ENCODE peak calls at places on chromosome 22, in nine cellular contexts. T is iPS DF 6.9; B is CD4-positive, CD25-positive, alpha-beta regulatory T cell; M is fibroblast of lung; G is left lung; N is right lobe of liver; I is psoas muscle; Y is A549; L is CD8-positive, alpha-beta memory T cell. P is an unnamed sample.
A peak's percentile ranks its signal among the peaks of the same experiment; 100 is the strongest.

GRCh38 chr22:34416321-34416900 is 496.1 kb upstream of the LARGE1 start:
- DNase-seq in T (no peak), B (no peak), M (no peak), G (no peak), N (no peak), I (no peak), Y (no peak), L (no peak), P (no peak)

GRCh38 chr22:16819249-16819648 is 6.0 kb downstream of the XKR3 start:
- DNase-seq in T (no peak), B (no peak), M (no peak), G (no peak), N (no peak), I (no peak), Y (no peak), L (no peak), P (no peak)

GRCh38 chr22:38861170-38861874 is 10.7 kb downstream of the CBX6 start:
- DNase-seq in T (no peak), B (no peak), M (no peak), G (no peak), N (no peak), I (no peak), Y (no peak), L (no peak), P (no peak)

GRCh38 chr22:20464096-20464614 is 26.5 kb upstream of the SCARF2 start:
- DNase-seq in T (no peak), B (peak; percentile 47), M (no peak), G (no peak), N (no peak), I (no peak), Y (no peak), L (peak; percentile 74), P (no peak)

GRCh38 chr22:46798366-46799057 is 36.1 kb downstream of the TBC1D22A start:
- DNase-seq in T (peak; percentile 35), B (peak; percentile 49), M (peak; percentile 70), G (peak; percentile 92), N (peak; percentile 90), I (peak; percentile 78), Y (peak; percentile 66), L (peak; percentile 51), P (peak; percentile 34)

GRCh38 chr22:38311331-38311635 is 6.0 kb downstream of the CSNK1E start:
- DNase-seq in T (no peak), B (no peak), M (no peak), G (no peak), N (no peak), I (no peak), Y (no peak), L (no peak), P (no peak)

GRCh38 chr22:36863281-36863680 is 2.5 kb downstream of the NCF4 start:
- DNase-seq in T (no peak), B (no peak), M (no peak), G (no peak), N (no peak), I (no peak), Y (no peak), L (no peak), P (no peak)

GRCh38 chr22:17369553-17370035 is 334 bp downstream of the CECR2 start:
- DNase-seq in T (no peak), B (no peak), M (peak; percentile 48), G (peak; percentile 83), N (peak; percentile 72), I (peak; percentile 47), Y (no peak), L (no peak), P (no peak)

GRCh38 chr22:25895678-25896077 is 153.7 kb downstream of the MYO18B start:
- DNase-seq in T (no peak), B (no peak), M (no peak), G (no peak), N (no peak), I (no peak), Y (no peak), L (no peak), P (no peak)

GRCh38 chr22:25896592-25896991 is 154.6 kb downstream of the MYO18B start:
- DNase-seq in T (no peak), B (no peak), M (no peak), G (no peak), N (no peak), I (no peak), Y (no peak), L (no peak), P (no peak)

GRCh38 chr22:25896098-25896497 is 154.1 kb downstream of the MYO18B start:
- DNase-seq in T (no peak), B (no peak), M (no peak), G (no peak), N (no peak), I (no peak), Y (peak; percentile 1), L (no peak), P (no peak)

GRCh38 chr22:25890651-25891050 is 148.7 kb downstream of the MYO18B start:
- DNase-seq in T (no peak), B (no peak), M (no peak), G (no peak), N (no peak), I (no peak), Y (no peak), L (no peak), P (no peak)

GRCh38 chr22:25892678-25893077 is 150.7 kb downstream of the MYO18B start:
- DNase-seq in T (no peak), B (no peak), M (no peak), G (no peak), N (no peak), I (no peak), Y (no peak), L (no peak), P (no peak)
- H3K27ac ChIP-seq in T (no peak overlapping the region), B (no peak overlapping the region), M (no peak overlapping the region), G (no peak overlapping the region), N (no peak overlapping the region), I (no peak overlapping the region), Y (no peak overlapping the region), L (no peak overlapping the region), P (no peak overlapping the region)

DNA sequence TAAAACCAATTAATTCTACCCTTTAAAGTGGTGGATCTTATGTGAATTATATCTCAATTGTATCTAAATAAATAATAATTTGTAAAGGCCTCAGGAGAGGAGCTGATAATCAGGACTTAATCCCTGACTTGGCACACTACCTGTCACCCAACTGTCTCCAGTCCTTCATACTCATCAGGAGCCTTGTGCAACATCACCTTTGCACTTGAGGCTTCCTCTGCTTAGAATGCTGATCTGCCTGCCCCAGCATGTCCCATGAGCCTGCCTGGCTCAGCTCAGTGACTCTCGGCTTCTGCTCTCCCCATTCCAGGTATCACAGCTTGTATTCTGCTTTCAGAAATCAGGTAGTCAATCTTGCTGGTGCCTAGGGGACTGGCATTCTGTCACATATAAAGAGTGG is 43.9 kb upstream of the PRODH start:
- DNase-seq in T (no peak), B (no peak), M (no peak), G (no peak), N (peak; percentile 82), I (no peak), Y (no peak), L (no peak), P (no peak)
- H3K27ac ChIP-seq in T (no peak overlapping the region), B (no peak overlapping the region), M (no peak overlapping the region), G (no peak overlapping the region), N (no peak overlapping the region), I (no peak overlapping the region), Y (no peak overlapping the region), L (no peak overlapping the region), P (no peak overlapping the region)

GRCh38 chr22:48800886-48801607 is 1026.6 kb downstream of the BRD1 start:
- DNase-seq in T (no peak), B (no peak), M (no peak), G (no peak), N (no peak), I (no peak), Y (no peak), L (no peak), P (no peak)

GRCh38 chr22:48800036-48800885 is 1027.4 kb downstream of the BRD1 start:
- DNase-seq in T (no peak), B (no peak), M (no peak), G (no peak), N (no peak), I (no peak), Y (no peak), L (no peak), P (no peak)

GRCh38 chr22:48798281-48799226 is 1029.1 kb downstream of the BRD1 start:
- DNase-seq in T (no peak), B (no peak), M (no peak), G (no peak), N (no peak), I (no peak), Y (no peak), L (no peak), P (no peak)

GRCh38 chr22:48797731-48798130 is 1029.9 kb downstream of the BRD1 start:
- DNase-seq in T (no peak), B (no peak), M (no peak), G (no peak), N (no peak), I (no peak), Y (no peak), L (no peak), P (no peak)

DNA sequence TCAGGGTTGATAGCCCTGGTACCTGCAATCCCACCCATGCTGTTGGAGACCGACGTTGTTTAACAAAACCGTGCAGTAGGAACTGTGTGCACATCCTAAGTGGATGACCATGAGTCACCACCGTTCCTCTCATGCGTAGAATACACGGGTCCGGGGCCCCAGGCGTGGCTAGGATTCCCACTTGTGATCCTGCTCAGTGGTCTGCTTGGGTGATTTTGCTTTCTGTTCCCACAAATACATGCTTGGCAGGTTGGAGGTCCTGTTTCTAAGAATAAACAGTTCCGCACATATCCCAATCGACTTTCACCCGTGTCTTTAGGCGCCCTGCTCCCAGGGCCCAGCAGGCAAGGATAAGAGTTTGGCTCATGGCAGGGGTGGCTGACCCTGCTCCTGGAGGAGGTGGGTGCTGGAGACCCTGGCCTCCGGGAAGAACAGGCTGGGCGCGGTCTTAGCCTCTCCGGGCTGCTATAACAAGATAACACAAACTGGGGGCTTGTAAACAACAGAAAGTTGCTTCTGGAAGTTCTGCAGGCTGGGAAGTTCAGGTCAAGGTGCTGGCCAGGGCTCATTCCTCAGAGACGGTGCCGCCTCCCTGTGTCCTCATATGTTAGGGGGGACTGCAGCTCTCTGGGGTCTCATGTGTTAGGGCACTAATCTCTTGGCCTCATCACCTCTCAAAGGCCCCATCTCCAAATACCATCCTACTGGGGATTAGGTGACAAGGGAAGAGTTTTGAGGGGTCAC is 1028.3 kb downstream of the BRD1 start:
- DNase-seq in T (no peak), B (no peak), M (no peak), G (no peak), N (no peak), I (no peak), Y (no peak), L (no peak), P (no peak)
- H3K27ac ChIP-seq in T (no peak overlapping the region), B (no peak overlapping the region), M (no peak overlapping the region), G (no peak overlapping the region), N (no peak overlapping the region), I (no peak overlapping the region), Y (no peak overlapping the region), L (no peak overlapping the region), P (no peak overlapping the region)

GRCh38 chr22:24146791-24147353 is 34.4 kb upstream of the SUSD2 start:
- DNase-seq in T (no peak), B (no peak), M (peak; percentile 93), G (no peak), N (no peak), I (no peak), Y (no peak), L (no peak), P (peak; percentile 13)

GRCh38 chr22:24146190-24146616 is 35.1 kb upstream of the SUSD2 start:
- DNase-seq in T (no peak), B (no peak), M (peak; percentile 94), G (peak; percentile 86), N (no peak), I (peak; percentile 54), Y (peak; percentile 53), L (peak; percentile 23), P (no peak)

GRCh38 chr22:24149191-24149590 is 32.1 kb upstream of the SUSD2 start:
- DNase-seq in T (no peak), B (no peak), M (no peak), G (no peak), N (no peak), I (no peak), Y (no peak), L (no peak), P (no peak)

GRCh38 chr22:24148586-24148985 is 32.7 kb upstream of the SUSD2 start:
- DNase-seq in T (no peak), B (no peak), M (no peak), G (no peak), N (no peak), I (no peak), Y (no peak), L (no peak), P (no peak)

DNA sequence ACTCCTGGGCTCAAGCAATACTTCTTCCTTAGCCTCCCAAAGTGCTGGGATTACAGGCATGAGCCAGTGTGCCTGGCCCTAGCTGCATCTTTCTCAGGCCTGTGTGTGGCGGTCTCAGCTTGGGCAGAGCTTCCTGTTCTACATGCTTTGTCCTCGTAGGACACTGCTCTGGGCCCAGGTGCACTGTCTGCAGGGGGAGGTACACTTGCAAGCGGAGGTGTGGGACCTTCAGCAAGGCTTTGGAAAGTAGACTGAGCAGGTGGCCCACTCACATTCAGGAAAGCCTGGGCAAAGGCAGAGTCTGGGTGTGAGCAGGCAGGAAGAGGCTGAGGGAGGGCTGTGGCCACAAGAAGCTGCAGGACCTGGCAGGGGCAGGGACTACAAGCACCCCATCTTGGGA is 33.6 kb upstream of the SUSD2 start:
- DNase-seq in T (no peak), B (no peak), M (no peak), G (no peak), N (no peak), I (no peak), Y (no peak), L (no peak), P (no peak)
- H3K27ac ChIP-seq in T (no peak overlapping the region), B (no peak overlapping the region), M (peak overlapping the region; percentile 43), G (peak overlapping the region; percentile 70), N (no peak overlapping the region), I (peak overlapping the region; percentile 50), Y (peak overlapping the region; percentile 80), L (no peak overlapping the region), P (peak overlapping the region; percentile 67)